ENCODE peak calls at places on chromosomes 6 and 20, in seven cellular contexts. C is NCI-H1092; J is NCI-H1436; F is A549; O is Kasumi-1; A is effector memory CD8-positive, alpha-beta T cell; E is CD4-positive, alpha-beta memory T cell. M is an unnamed sample.

GRCh38 chr20:3135507-3136070 is 24.1 kb downstream of the FASTKD5 start:
- DNase-seq in C (no peak), J (no peak), F (no peak), O (no peak), A (no peak), E (no peak), M (no peak)

GRCh38 chr6:33610779-33611421 is 10.2 kb upstream of the ITPR3 start:
- DNase-seq in C (no peak), J (no peak), F (no peak), O (no peak), A (no peak), E (no peak), M (no peak)

GRCh38 chr6:83117802-83118201 is 50.3 kb downstream of the DOP1A start:
- DNase-seq in C (no peak), J (no peak), F (no peak), O (no peak), A (no peak), E (no peak), M (no peak)

GRCh38 chr6:144265390-144265789 is 19.7 kb upstream of the UTRN start:
- DNase-seq in C (no peak), J (no peak), F (peak), O (no peak), A (no peak), E (no peak), M (no peak)

GRCh38 chr20:43893930-43894329 is 20.7 kb upstream of the TOX2 start:
- DNase-seq in C (no peak), J (no peak), F (no peak), O (no peak), A (no peak), E (no peak), M (no peak)

GRCh38 chr6:44708208-44708607 is 320.7 kb downstream of the CDC5L start:
- DNase-seq in C (no peak), J (no peak), F (no peak), O (no peak), A (no peak), E (no peak), M (no peak)

GRCh38 chr6:84643778-84644177 is 120.6 kb downstream of the TBX18 start:
- DNase-seq in C (no peak), J (no peak), F (peak), O (peak), A (no peak), E (no peak), M (no peak)

GRCh38 chr20:15005300-15005986 is 668.0 kb upstream of the FLRT3 start:
- DNase-seq in C (no peak), J (no peak), F (no peak), O (no peak), A (no peak), E (no peak), M (no peak)

GRCh38 chr6:135114355-135115145 is 59.9 kb upstream of the HBS1L start:
- DNase-seq in C (no peak), J (no peak), F (no peak), O (no peak), A (no peak), E (no peak), M (no peak)

GRCh38 chr6:89562114-89562815 is 76.3 kb downstream of the LYRM2 start:
- DNase-seq in C (no peak), J (no peak), F (no peak), O (no peak), A (no peak), E (no peak), M (no peak)

GRCh38 chr6:82589509-82590206 is 226.0 kb downstream of the TPBG start:
- DNase-seq in C (peak), J (peak), F (peak), O (peak), A (no peak), E (peak), M (no peak)

GRCh38 chr20:45336530-45337366 is 11.5 kb downstream of the SDC4 start:
- DNase-seq in C (no peak), J (no peak), F (peak), O (no peak), A (no peak), E (no peak), M (no peak)

GRCh38 chr6:122696853-122697252 is 82.7 kb upstream of the FABP7 start:
- DNase-seq in C (no peak), J (no peak), F (peak), O (no peak), A (no peak), E (peak), M (no peak)

GRCh38 chr20:5180421-5180820 is 53.6 kb downstream of the CDS2 start:
- DNase-seq in C (no peak), J (no peak), F (no peak), O (no peak), A (no peak), E (no peak), M (no peak)

GRCh38 chr6:41404221-41404866 is 68.9 kb downstream of the NCR2 start:
- DNase-seq in C (no peak), J (no peak), F (no peak), O (no peak), A (no peak), E (no peak), M (no peak)

GRCh38 chr6:26416288-26416687 is 14.2 kb downstream of the BTN3A1 start:
- DNase-seq in C (no peak), J (no peak), F (no peak), O (no peak), A (no peak), E (no peak), M (no peak)

GRCh38 chr6:27617700-27618689 is 145.1 kb upstream of the ZNF184 start:
- DNase-seq in C (no peak), J (no peak), F (peak), O (no peak), A (no peak), E (no peak), M (no peak)

GRCh38 chr6:38771111-38771694 is 56.1 kb downstream of the DNAH8 start:
- DNase-seq in C (no peak), J (no peak), F (no peak), O (no peak), A (no peak), E (no peak), M (no peak)

GRCh38 chr6:3789018-3789895 is 37.7 kb upstream of the PXDC1 start:
- DNase-seq in C (no peak), J (no peak), F (peak), O (no peak), A (no peak), E (no peak), M (no peak)

GRCh38 chr20:31881945-31882344 is 11.5 kb downstream of the TTLL9 start:
- DNase-seq in C (no peak), J (no peak), F (no peak), O (no peak), A (no peak), E (no peak), M (no peak)

GRCh38 chr6:39335780-39336541 is 13.5 kb upstream of the KCNK16 start:
- DNase-seq in C (no peak), J (no peak), F (no peak), O (peak), A (no peak), E (no peak), M (no peak)

GRCh38 chr6:142285235-142286087 is 16.3 kb upstream of the ADGRG6 start:
- DNase-seq in C (no peak), J (no peak), F (no peak), O (no peak), A (no peak), E (no peak), M (no peak)

GRCh38 chr6:119484598-119484997 is 135.0 kb upstream of the MAN1A1 start:
- DNase-seq in C (no peak), J (no peak), F (no peak), O (no peak), A (no peak), E (no peak), M (no peak)

GRCh38 chr20:37833172-37833915 is 69.6 kb upstream of the VSTM2L start:
- DNase-seq in C (no peak), J (no peak), F (no peak), O (no peak), A (no peak), E (no peak), M (no peak)

GRCh38 chr6:111668410-111668809 is 62.7 kb upstream of the TRAF3IP2 start:
- DNase-seq in C (no peak), J (no peak), F (no peak), O (peak), A (no peak), E (no peak), M (no peak)

GRCh38 chr6:115969207-115969929 is 91.3 kb downstream of the FRK start:
- DNase-seq in C (no peak), J (no peak), F (peak), O (no peak), A (no peak), E (no peak), M (no peak)

M was measured in effector memory CD4-positive, alpha-beta T cell.